ENCODE peak calls at places on chromosomes 1 and 21, in seven cellular contexts. L, B, J, A, E, C and Z are unnamed samples.

GRCh38 chr1:34929497-34929852 is at the start of gene DLGAP3:
- DNase-seq in L (no peak), B (no peak), J (no peak), A (no peak), E (no peak), C (no peak), Z (no peak)

GRCh38 chr1:59767119-59767518 is 47.6 kb upstream of the HOOK1 start:
- DNase-seq in L (no peak), B (no peak), J (no peak), A (no peak), E (no peak), C (no peak), Z (no peak)

GRCh38 chr1:206469411-206469932 is 804 bp upstream of the IKBKE start:
- DNase-seq in L (no peak), B (peak; percentile 50), J (no peak), A (no peak), E (no peak), C (no peak), Z (no peak)

GRCh38 chr1:226097866-226098625 is 35.5 kb downstream of the H3-3A start:
- DNase-seq in L (peak; percentile 85), B (peak; percentile 8), J (no peak), A (no peak), E (no peak), C (no peak), Z (no peak)

GRCh38 chr1:29283804-29284195 is 47.5 kb downstream of the PTPRU start:
- DNase-seq in L (no peak), B (no peak), J (no peak), A (no peak), E (no peak), C (no peak), Z (no peak)

GRCh38 chr1:119358661-119359060 is 9.9 kb upstream of the HAO2 start:
- DNase-seq in L (no peak), B (no peak), J (no peak), A (no peak), E (no peak), C (no peak), Z (no peak)

GRCh38 chr1:208141793-208142192 is 102.4 kb downstream of the PLXNA2 start:
- DNase-seq in L (no peak), B (no peak), J (no peak), A (peak; percentile 83), E (no peak), C (no peak), Z (no peak)

GRCh38 chr1:76269175-76269574 is 194.6 kb downstream of the ST6GALNAC3 start:
- DNase-seq in L (peak; percentile 88), B (no peak), J (no peak), A (no peak), E (no peak), C (no peak), Z (no peak)

GRCh38 chr1:53378932-53379661 is 51.2 kb upstream of the LRP8 start:
- DNase-seq in L (no peak), B (peak; percentile 11), J (no peak), A (peak; percentile 1), E (no peak), C (peak; percentile 14), Z (no peak)

GRCh38 chr1:162147760-162148159 is 78.3 kb downstream of the NOS1AP start:
- DNase-seq in L (peak; percentile 16), B (no peak), J (no peak), A (no peak), E (no peak), C (no peak), Z (no peak)

GRCh38 chr1:155909894-155910293 is 1.3 kb downstream of the RIT1 start:
- DNase-seq in L (peak; percentile 72), B (no peak), J (no peak), A (no peak), E (no peak), C (no peak), Z (no peak)

GRCh38 chr1:30707412-30708360 is 15.7 kb downstream of the MATN1 start:
- DNase-seq in L (peak; percentile 38), B (peak; percentile 78), J (peak; percentile 69), A (peak; percentile 77), E (peak; percentile 25), C (peak; percentile 90), Z (peak; percentile 85)

GRCh38 chr1:41241748-41242644 is at the start of gene SCMH1:
- DNase-seq in L (peak; percentile 40), B (peak; percentile 80), J (peak; percentile 13), A (peak; percentile 53), E (peak; percentile 40), C (peak; percentile 72), Z (peak; percentile 47)

GRCh38 chr1:213669964-213670691 is 317.6 kb upstream of the PROX1 start:
- DNase-seq in L (no peak), B (no peak), J (no peak), A (no peak), E (peak; percentile 3), C (no peak), Z (no peak)

GRCh38 chr1:53344921-53345838 is 17.3 kb upstream of the LRP8 start:
- DNase-seq in L (no peak), B (peak; percentile 12), J (no peak), A (no peak), E (no peak), C (no peak), Z (no peak)

GRCh38 chr1:238484121-238484520 is 593.4 kb upstream of the ZP4 start:
- DNase-seq in L (peak; percentile 18), B (no peak), J (no peak), A (no peak), E (no peak), C (no peak), Z (no peak)

GRCh38 chr1:174777262-174777661 is 222.5 kb upstream of the CACYBP start:
- DNase-seq in L (no peak), B (no peak), J (no peak), A (no peak), E (no peak), C (no peak), Z (no peak)

GRCh38 chr1:1361982-1362423 is 3.6 kb upstream of the MXRA8 start:
- DNase-seq in L (peak; percentile 87), B (peak; percentile 51), J (no peak), A (peak; percentile 71), E (no peak), C (peak; percentile 78), Z (no peak)

GRCh38 chr21:40169971-40170370 is 302.7 kb downstream of the PCP4 start:
- DNase-seq in L (no peak), B (no peak), J (no peak), A (no peak), E (no peak), C (no peak), Z (no peak)

GRCh38 chr21:40160911-40161310 is 293.7 kb downstream of the PCP4 start:
- DNase-seq in L (no peak), B (no peak), J (no peak), A (no peak), E (no peak), C (no peak), Z (no peak)

GRCh38 chr21:40165671-40166070 is 298.4 kb downstream of the PCP4 start:
- DNase-seq in L (peak; percentile 82), B (no peak), J (no peak), A (no peak), E (no peak), C (no peak), Z (no peak)

GRCh38 chr21:40166291-40166843 is 299.1 kb downstream of the PCP4 start:
- DNase-seq in L (peak; percentile 68), B (no peak), J (no peak), A (no peak), E (no peak), C (no peak), Z (no peak)

GRCh38 chr21:40165212-40165611 is 298.0 kb downstream of the PCP4 start:
- DNase-seq in L (peak; percentile 65), B (no peak), J (no peak), A (no peak), E (no peak), C (no peak), Z (no peak)
- TF ChIP-seq CTCF in L (no peak), B (no peak), J (no peak), A (no peak), E (no peak), C (no peak), Z (no peak)

GRCh38 chr1:180043785-180044184 is 89.2 kb downstream of the CEP350 start:
- DNase-seq in L (no peak), B (no peak), J (no peak), A (no peak), E (no peak), C (no peak), Z (no peak)
- H3K27ac ChIP-seq in L (no peak overlapping the region), B (no peak overlapping the region), J (no peak overlapping the region), A (no peak overlapping the region), E (no peak overlapping the region), C (no peak overlapping the region), Z (no peak overlapping the region)

DNA sequence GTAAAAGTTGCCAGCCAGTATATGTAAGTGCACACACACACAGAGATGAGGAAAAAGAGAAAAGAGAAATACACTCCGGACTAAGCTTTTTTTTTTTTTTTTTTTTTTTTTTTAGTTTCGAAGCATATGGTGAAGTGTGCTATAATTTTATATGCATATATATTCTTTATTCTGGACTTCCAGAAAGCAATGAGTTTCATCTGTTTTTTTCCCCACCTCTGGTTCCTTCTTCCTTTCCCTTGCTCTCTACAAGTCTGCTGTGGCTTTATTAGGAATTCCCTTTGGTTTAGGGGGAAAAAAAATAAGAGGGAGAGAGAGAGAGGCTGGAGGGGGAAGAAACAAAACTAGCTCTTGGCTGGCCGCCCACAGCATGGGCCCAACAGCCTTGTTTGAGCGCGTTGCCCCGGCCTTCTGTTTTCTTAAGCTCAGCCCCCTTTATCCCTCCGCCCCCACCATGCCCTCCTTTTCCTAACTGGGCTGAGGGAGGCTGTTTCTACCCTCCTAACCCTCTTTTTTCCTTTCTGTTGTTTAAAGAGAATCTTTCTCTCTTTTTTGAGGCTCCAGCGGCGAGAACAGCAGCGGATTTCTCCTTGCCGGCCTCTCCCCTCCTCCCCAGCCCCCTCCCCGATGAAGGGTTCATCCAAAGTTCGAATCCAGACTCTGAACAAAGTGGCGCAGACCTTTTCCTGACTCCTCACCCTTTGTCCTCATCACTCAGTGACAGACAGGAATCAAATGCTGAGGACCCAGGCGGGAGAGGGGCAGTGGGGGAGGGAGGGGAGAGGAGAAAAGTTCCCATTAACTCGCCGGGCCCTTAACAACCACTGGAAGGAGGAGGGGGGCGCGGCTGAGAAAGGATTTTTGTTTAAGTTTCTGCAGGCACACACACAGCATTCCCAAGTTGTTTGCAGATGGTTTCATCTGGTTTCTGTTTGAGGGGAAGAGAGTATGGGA is 29.7 kb downstream of the PBX1 start:
- DNase-seq in L (peak; percentile 88), B (no peak), J (no peak), A (peak; percentile 81), E (no peak), C (peak; percentile 81), Z (peak; percentile 70)
- H3K4me3 ChIP-seq in L (peak overlapping the region; percentile 4), B (no peak overlapping the region), J (peak overlapping the region; percentile 20), A (peak overlapping the region; percentile 34), E (no peak overlapping the region), C (peak overlapping the region; percentile 36), Z (peak overlapping the region; percentile 30)

DNA sequence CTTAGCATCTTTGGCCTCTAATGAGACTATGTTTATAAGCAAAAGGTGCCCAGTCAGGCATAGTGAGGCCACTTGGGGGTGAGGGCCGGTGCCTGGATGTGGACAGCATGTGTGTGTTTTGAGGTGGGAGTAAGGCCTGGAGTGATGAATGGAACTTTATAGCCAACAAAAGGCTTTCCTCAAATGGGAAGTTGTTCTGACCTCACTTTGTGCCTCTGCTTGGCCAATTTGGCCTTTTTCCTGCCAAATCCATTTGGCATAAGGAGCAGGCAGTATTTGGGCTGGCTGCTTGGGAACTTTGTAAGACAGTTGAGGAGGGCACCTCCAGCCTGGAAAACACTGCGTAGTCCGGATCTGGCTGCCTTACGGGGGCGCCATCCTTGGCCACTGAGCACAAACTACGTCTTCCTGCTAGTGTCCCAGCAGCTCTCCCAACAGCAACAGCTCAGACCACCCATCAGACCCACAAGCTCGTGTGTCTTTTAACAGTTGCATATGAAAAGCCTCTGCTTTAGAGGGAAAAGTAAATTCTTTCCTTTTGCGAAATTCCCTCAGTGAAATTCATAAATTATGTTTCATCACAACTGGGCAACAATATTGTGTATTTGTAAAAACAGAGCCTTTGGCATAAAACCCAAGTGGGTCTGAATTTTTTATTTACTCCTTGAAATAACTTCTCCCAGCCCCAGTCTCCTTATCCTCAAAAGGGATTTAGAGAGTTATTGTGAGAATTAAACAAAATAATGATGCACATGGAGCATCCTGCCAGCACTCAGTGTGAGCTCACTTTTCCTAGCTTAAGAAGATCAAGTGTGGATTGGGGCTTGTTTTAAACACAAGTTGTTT is 322.9 kb downstream of the DISC1 start:
- DNase-seq in L (no peak), B (no peak), J (no peak), A (peak; percentile 19), E (no peak), C (peak; percentile 72), Z (no peak)
- TF ChIP-seq CTCF in L (no peak), B (no peak), J (no peak), A (no peak), E (no peak), C (no peak), Z (no peak)